ENCODE peak calls at places on chromosome 13, in nine cellular contexts. W is lower leg skin, V is endothelial cell of umbilical vein, U is left ventricle myocardium inferior, X is heart right ventricle, Y is A549, G is pancreas, P is lower lobe of right lung, I is lung. N is an unnamed sample.

GRCh38 chr13:70324519-70324918 is 216.3 kb upstream of the KLHL1 start:
- DNase-seq in P (no peak), X (no peak), U (no peak), W (no peak), V (no peak), Y (no peak), I (no peak), G (no peak), N (no peak)

GRCh38 chr13:66657165-66657895 is 572.8 kb downstream of the PCDH9 start:
- DNase-seq in V (peak), U (peak), Y (peak), G (peak), X (peak), I (peak), P (peak), W (peak), N (peak)

GRCh38 chr13:38954844-38955243 is 35.8 kb downstream of the STOML3 start:
- DNase-seq in U (no peak), W (no peak), P (no peak), X (no peak), G (no peak), I (no peak), Y (no peak), V (no peak), N (no peak)

GRCh38 chr13:108154421-108154858 is 60.9 kb downstream of the LIG4 start:
- DNase-seq in G (peak), W (no peak), Y (peak), X (no peak), V (no peak), U (no peak), I (peak), P (no peak), N (peak)

GRCh38 chr13:44421853-44422525 is 48.4 kb downstream of the SERP2 start:
- DNase-seq in X (no peak), W (peak), I (no peak), U (no peak), G (no peak), P (no peak), V (no peak), Y (no peak), N (no peak)

GRCh38 chr13:50589139-50589538 is 254.4 kb downstream of the DLEU7 start:
- DNase-seq in U (no peak), G (no peak), Y (no peak), P (no peak), X (no peak), I (no peak), V (no peak), W (no peak), N (peak)

GRCh38 chr13:46553521-46553885 is 533 bp downstream of the LRCH1 start:
- DNase-seq in X (no peak), U (no peak), I (no peak), W (peak), V (no peak), P (peak), G (no peak), Y (no peak), N (no peak)

GRCh38 chr13:108070491-108070890 is 144.8 kb downstream of the LIG4 start:
- DNase-seq in G (no peak), U (no peak), Y (no peak), P (no peak), V (no peak), I (no peak), X (no peak), W (no peak), N (no peak)

GRCh38 chr13:46593403-46593802 is 40.4 kb downstream of the LRCH1 start:
- DNase-seq in X (no peak), G (no peak), U (no peak), V (no peak), W (no peak), I (no peak), Y (no peak), P (no peak), N (no peak)

GRCh38 chr13:94129490-94129894 is 350.0 kb downstream of the DCT start:
- DNase-seq in I (no peak), P (no peak), Y (no peak), W (no peak), U (no peak), V (no peak), G (no peak), X (no peak), N (no peak)

GRCh38 chr13:98977568-98978270 is at the start of gene DOCK9:
- DNase-seq in I (peak), G (peak), U (peak), V (peak), W (peak), P (peak), Y (no peak), X (peak), N (peak)

GRCh38 chr13:90615236-90615635 is 732.3 kb upstream of the MIR17HG start:
- DNase-seq in V (no peak), X (no peak), U (no peak), W (no peak), Y (no peak), G (no peak), I (no peak), P (no peak), N (no peak)

GRCh38 chr13:105991622-105992254 is 543.7 kb downstream of the EFNB2 start:
- DNase-seq in V (no peak), I (peak), X (no peak), Y (peak), G (peak), U (no peak), P (no peak), W (no peak), N (peak)

GRCh38 chr13:111565400-111565799 is 245.0 kb downstream of the TEX29 start:
- DNase-seq in W (no peak), X (no peak), G (no peak), Y (no peak), I (no peak), U (no peak), V (no peak), P (no peak), N (no peak)

GRCh38 chr13:99995503-99996176 is 14.1 kb downstream of the ZIC2 start:
- DNase-seq in W (no peak), P (no peak), U (no peak), V (peak), G (no peak), X (no peak), I (no peak), Y (no peak), N (peak)

GRCh38 chr13:108083056-108083455 is 132.3 kb downstream of the LIG4 start:
- DNase-seq in U (no peak), W (no peak), G (no peak), I (no peak), Y (no peak), V (peak), X (no peak), P (no peak), N (peak)

GRCh38 chr13:51912511-51913225 is 50.9 kb downstream of the CCDC70 start:
- DNase-seq in I (no peak), P (no peak), G (no peak), W (peak), X (no peak), U (no peak), V (no peak), Y (no peak), N (no peak)

GRCh38 chr13:29511980-29512379 is 83.5 kb downstream of the SLC7A1 start:
- DNase-seq in U (no peak), Y (no peak), P (no peak), I (no peak), V (no peak), G (no peak), X (no peak), W (no peak), N (peak)

GRCh38 chr13:20411638-20412342 is 113.9 kb downstream of the CRYL1 start:
- DNase-seq in G (no peak), W (peak), P (no peak), Y (no peak), V (no peak), I (no peak), X (no peak), U (no peak), N (no peak)

GRCh38 chr13:59458908-59459579 is 704.7 kb downstream of the DIAPH3 start:
- DNase-seq in X (peak), U (no peak), V (peak), I (no peak), W (no peak), P (no peak), G (no peak), Y (no peak), N (peak)

GRCh38 chr13:36310417-36311108 is 12.9 kb upstream of the CCDC169 start:
- DNase-seq in I (no peak), U (no peak), G (no peak), P (no peak), V (no peak), W (no peak), X (no peak), Y (no peak), N (no peak)

GRCh38 chr13:99197257-99197651 is 3.4 kb upstream of the UBAC2 start:
- DNase-seq in U (no peak), V (no peak), X (no peak), G (no peak), W (peak), P (no peak), I (no peak), Y (no peak), N (no peak)

GRCh38 chr13:21668665-21669599 is 1.9 kb upstream of the FGF9 start:
- DNase-seq in X (no peak), P (no peak), W (no peak), G (peak), U (no peak), V (no peak), I (no peak), Y (no peak), N (peak)

GRCh38 chr13:31890946-31891345 is 140.6 kb upstream of the FRY start:
- DNase-seq in X (peak), I (no peak), Y (no peak), V (no peak), G (no peak), W (no peak), U (no peak), P (no peak), N (no peak)

GRCh38 chr13:102017248-102017647 is 384.6 kb downstream of the FGF14 start:
- DNase-seq in Y (peak), X (no peak), P (no peak), V (no peak), W (no peak), I (no peak), G (no peak), U (no peak), N (no peak)

GRCh38 chr13:100898431-100898830 is 223.8 kb upstream of the TMTC4 start:
- DNase-seq in G (no peak), V (no peak), P (no peak), U (no peak), I (no peak), X (no peak), Y (no peak), W (no peak), N (no peak)

GRCh38 chr13:37618554-37618953 is 20.0 kb upstream of the POSTN start:
- DNase-seq in V (peak), P (no peak), Y (no peak), I (no peak), U (no peak), W (no peak), X (no peak), G (no peak), N (peak)

GRCh38 chr13:73849292-73849691 is 284.9 kb downstream of the KLF12 start:
- DNase-seq in W (no peak), P (no peak), U (no peak), X (no peak), V (peak), Y (peak), I (no peak), G (no peak), N (peak)

GRCh38 chr13:29693297-29693945 is 97.9 kb upstream of the SLC7A1 start:
- DNase-seq in U (no peak), V (no peak), G (peak), Y (no peak), P (peak), I (peak), X (no peak), W (peak), N (no peak)

GRCh38 chr13:31627097-31627496 is 112.2 kb upstream of the RXFP2 start:
- DNase-seq in U (no peak), P (no peak), Y (no peak), W (no peak), V (no peak), I (no peak), X (no peak), G (no peak), N (peak)

GRCh38 chr13:111865826-111866225 is 201.1 kb upstream of the SOX1 start:
- DNase-seq in V (no peak), U (no peak), Y (no peak), W (peak), P (no peak), G (no peak), I (no peak), X (no peak), N (no peak)

GRCh38 chr13:87999141-87999765 is 328.1 kb downstream of the SLITRK5 start:
- DNase-seq in Y (no peak), V (no peak), W (no peak), X (no peak), U (no peak), G (no peak), I (no peak), P (no peak), N (peak)

GRCh38 chr13:72585254-72585653 is 142.2 kb downstream of the MZT1 start:
- DNase-seq in Y (no peak), G (no peak), X (no peak), W (no peak), I (no peak), P (no peak), V (no peak), U (no peak), N (no peak)

GRCh38 chr13:78636493-78636892 is 22.5 kb downstream of the OBI1 start:
- DNase-seq in X (no peak), Y (no peak), V (no peak), P (no peak), W (no peak), U (no peak), G (no peak), I (no peak), N (no peak)

GRCh38 chr13:24406524-24406923 is 97.1 kb downstream of the C1QTNF9 start:
- DNase-seq in V (no peak), G (no peak), Y (no peak), U (no peak), W (no peak), I (no peak), P (no peak), X (no peak), N (no peak)

GRCh38 chr13:98447881-98448641 is 128.8 kb downstream of the STK24 start:
- DNase-seq in X (peak), U (peak), G (no peak), P (no peak), W (no peak), V (peak), I (no peak), Y (peak), N (no peak)

GRCh38 chr13:33016414-33017409 is at the start of gene KL:
- DNase-seq in W (peak), I (peak), P (peak), V (no peak), Y (peak), X (peak), U (peak), G (peak), N (no peak)

DNA sequence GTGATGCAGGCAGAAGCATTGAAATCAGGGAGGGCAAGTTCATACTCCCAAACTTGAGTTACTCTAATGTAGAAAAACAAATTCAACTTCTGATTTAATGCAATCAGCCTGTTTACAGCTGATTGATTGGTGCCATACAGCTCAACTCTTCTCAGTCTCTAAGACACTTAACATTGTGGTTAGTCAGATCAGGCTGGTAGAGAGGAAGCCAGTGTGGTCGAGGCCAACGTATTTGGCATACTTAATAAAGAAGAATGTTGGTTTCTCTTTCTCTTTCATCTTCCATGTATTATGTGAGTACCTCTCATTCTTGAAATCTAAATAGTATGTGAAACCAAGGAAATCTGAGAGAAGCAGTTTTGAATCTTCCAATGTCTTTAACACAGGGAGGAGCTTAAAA is 255.0 kb upstream of the SLITRK1 start:
- DNase-seq in W (no peak), G (no peak), Y (no peak), V (no peak), P (no peak), U (no peak), I (no peak), X (no peak), N (no peak)
- H3K4me3 ChIP-seq in W (no peak), G (no peak), Y (no peak), V (no peak), P (peak), U (no peak), I (no peak), X (no peak), N (no peak)

GRCh38 chr13:42017264-42017663 is 31.2 kb upstream of the DGKH start:
- DNase-seq in Y (no peak), I (no peak), W (no peak), U (no peak), V (no peak), G (no peak), P (no peak), X (no peak), N (no peak)

GRCh38 chr13:42009057-42009456 is 39.4 kb upstream of the DGKH start:
- DNase-seq in P (no peak), Y (no peak), G (no peak), W (no peak), U (no peak), V (no peak), X (no peak), I (no peak), N (no peak)

GRCh38 chr13:42014119-42014518 is 34.3 kb upstream of the DGKH start:
- DNase-seq in U (no peak), V (no peak), X (no peak), G (no peak), W (no peak), Y (no peak), P (no peak), I (no peak), N (no peak)

GRCh38 chr13:42007844-42008243 is 40.6 kb upstream of the DGKH start:
- DNase-seq in W (no peak), G (no peak), Y (no peak), V (no peak), I (no peak), X (no peak), P (no peak), U (no peak), N (peak)

DNA sequence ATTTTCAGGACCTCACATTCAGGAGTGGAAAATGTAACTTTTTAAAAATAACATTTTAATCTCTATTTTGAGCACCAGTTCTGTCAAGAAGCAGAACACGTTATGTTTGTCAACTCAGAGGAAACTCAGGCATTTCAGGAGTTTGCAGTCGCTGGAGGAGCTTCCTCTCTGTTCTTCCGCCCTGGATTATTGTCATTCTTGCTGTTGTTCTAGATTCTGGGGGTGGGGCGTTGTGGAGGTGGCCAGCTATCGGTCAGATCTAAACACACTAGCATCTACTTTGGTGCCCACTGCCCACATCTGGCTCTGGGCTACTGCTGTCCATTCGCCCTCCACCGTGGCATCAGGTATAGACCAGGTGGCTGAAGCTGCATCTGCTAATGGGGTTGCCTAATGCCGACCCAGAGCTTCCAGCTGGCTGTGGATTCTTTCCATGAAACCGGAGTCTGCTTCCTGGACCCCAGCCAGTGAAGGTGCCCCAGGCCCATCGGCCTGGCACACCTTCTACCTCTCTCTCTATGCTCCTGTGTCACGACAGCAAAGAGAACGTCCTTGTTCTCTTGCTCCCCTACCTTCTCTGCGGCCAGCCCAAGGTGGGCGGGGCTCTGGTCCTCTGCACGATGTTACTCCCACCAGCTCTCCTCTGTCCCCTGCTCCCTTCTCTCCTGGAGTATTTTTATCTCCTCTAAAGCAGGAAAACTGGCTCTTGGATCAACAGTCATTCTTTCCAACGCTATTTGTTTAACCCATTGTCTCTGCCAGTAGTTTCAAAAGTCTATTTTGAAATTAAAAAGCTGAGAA is 36.6 kb upstream of the DGKH start:
- DNase-seq in U (no peak), W (no peak), Y (no peak), X (no peak), G (no peak), V (peak), P (no peak), I (no peak), N (no peak)
- H3K4me3 ChIP-seq in U (peak), W (no peak), Y (no peak), X (peak), G (no peak), V (no peak), P (peak), I (no peak), N (no peak)

GRCh38 chr13:43054803-43055802 is 31.7 kb downstream of the DNAJC15 start:
- DNase-seq in I (no peak), V (peak), W (no peak), Y (peak), X (peak), P (no peak), G (no peak), U (no peak), N (peak)
- H3K4me3 ChIP-seq in I (no peak), V (peak), W (no peak), Y (peak), X (peak), P (peak), G (no peak), U (peak), N (peak)

DNA sequence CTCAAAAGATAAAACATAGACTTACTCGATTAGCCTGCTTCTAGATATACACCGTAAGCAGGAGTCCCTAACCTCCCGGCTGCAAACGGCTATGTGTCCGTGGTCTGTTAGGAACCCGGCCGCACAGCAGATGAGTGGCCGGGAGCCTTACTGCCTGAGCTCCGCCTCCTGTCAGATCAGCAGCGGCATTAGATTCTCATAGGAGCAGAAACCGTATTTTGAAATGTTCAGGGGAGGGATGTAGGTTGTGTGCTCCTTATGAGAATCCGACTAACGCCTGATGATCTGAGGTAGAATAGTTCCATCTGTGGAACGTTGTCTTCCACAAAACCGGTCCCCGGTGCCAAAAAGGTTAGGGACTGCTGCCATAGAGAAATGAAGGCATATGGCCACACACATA is 1491.9 kb downstream of the SLITRK5 start:
- DNase-seq in Y (no peak), W (no peak), P (no peak), V (no peak), X (no peak), I (no peak), G (no peak), U (no peak), N (no peak)
- H3K4me3 ChIP-seq in Y (no peak), W (no peak), P (no peak), V (no peak), X (no peak), I (no peak), G (no peak), U (no peak), N (no peak)

N was measured in fibroblast of pulmonary artery.